ENCODE peak calls at places on chromosome 17, in four cellular contexts. G is fibroblast of lung, T is left lung, X is ovary. M is an unnamed sample. For H3K36me3 and H3K27me3, the result is how much of the 10 kb centered on the place peaks cover.

GRCh38 chr17:41486809-41487530 is 2.7 kb downstream of the KRT36 start:
- DNase-seq in X (no peak), T (peak), G (no peak), M (peak)

GRCh38 chr17:8005951-8006730 is 3.7 kb downstream of the GUCY2D start:
- DNase-seq in G (no peak), X (no peak), T (no peak), M (no peak)

GRCh38 chr17:63450551-63450950 is 4.4 kb upstream of the CYB561 start:
- DNase-seq in X (no peak), G (no peak), T (no peak), M (no peak)

GRCh38 chr17:2959371-2960130 is 103.9 kb downstream of the OR1D5 start:
- DNase-seq in T (no peak), G (no peak), X (no peak), M (no peak)

GRCh38 chr17:28661635-28662526 is at the start of the genes SDF2 and SUPT6H:
- DNase-seq in T (peak), X (peak), G (peak), M (peak)

GRCh38 chr17:82786427-82786826 is 34.6 kb downstream of the TBCD start:
- DNase-seq in T (no peak), X (no peak), G (no peak), M (no peak)

GRCh38 chr17:59141860-59142259 is 13.1 kb downstream of the SKA2 start:
- DNase-seq in X (no peak), G (no peak), T (no peak), M (no peak)

GRCh38 chr17:40485851-40486512 is 15.4 kb downstream of the TNS4 start:
- DNase-seq in T (no peak), G (peak), X (peak), M (no peak)

GRCh38 chr17:77281904-77282367 is 141.2 kb downstream of the SEC14L1 start:
- DNase-seq in G (peak), X (no peak), T (no peak), M (no peak)

GRCh38 chr17:37743612-37743874 is 1.3 kb downstream of the HNF1B start:
- DNase-seq in T (no peak), X (no peak), G (no peak), M (no peak)

GRCh38 chr17:67488161-67488560 is 111.1 kb downstream of the PITPNC1 start:
- DNase-seq in G (no peak), T (no peak), X (no peak), M (no peak)

GRCh38 chr17:56676807-56677206 is 83.3 kb downstream of the NOG start:
- DNase-seq in T (no peak), G (no peak), X (no peak), M (no peak)

GRCh38 chr17:8048236-8048635 is 9.4 kb downstream of the ALOX15B start:
- DNase-seq in G (no peak), X (no peak), T (no peak), M (no peak)

GRCh38 chr17:29241015-29241963 is 5.4 kb upstream of the CRYBA1 start:
- DNase-seq in X (no peak), T (peak), G (peak), M (no peak)

GRCh38 chr17:33113281-33114010 is 121.8 kb downstream of the SPACA3 start:
- DNase-seq in T (no peak), G (peak), X (no peak), M (no peak)

GRCh38 chr17:4950075-4950756 is 703 bp upstream of the ENO3 start:
- DNase-seq in G (no peak), T (peak), X (peak), M (no peak)

GRCh38 chr17:58112970-58113631 is 29.9 kb downstream of the DYNLL2 start:
- DNase-seq in T (peak), X (peak), G (peak), M (peak)

GRCh38 chr17:35555695-35556094 is 4.9 kb downstream of the SLFN14 start:
- DNase-seq in G (no peak), X (no peak), T (no peak), M (no peak)

GRCh38 chr17:44217738-44218343 is 1.6 kb downstream of the UBTF start:
- DNase-seq in G (no peak), X (no peak), T (no peak), M (no peak)

DNA sequence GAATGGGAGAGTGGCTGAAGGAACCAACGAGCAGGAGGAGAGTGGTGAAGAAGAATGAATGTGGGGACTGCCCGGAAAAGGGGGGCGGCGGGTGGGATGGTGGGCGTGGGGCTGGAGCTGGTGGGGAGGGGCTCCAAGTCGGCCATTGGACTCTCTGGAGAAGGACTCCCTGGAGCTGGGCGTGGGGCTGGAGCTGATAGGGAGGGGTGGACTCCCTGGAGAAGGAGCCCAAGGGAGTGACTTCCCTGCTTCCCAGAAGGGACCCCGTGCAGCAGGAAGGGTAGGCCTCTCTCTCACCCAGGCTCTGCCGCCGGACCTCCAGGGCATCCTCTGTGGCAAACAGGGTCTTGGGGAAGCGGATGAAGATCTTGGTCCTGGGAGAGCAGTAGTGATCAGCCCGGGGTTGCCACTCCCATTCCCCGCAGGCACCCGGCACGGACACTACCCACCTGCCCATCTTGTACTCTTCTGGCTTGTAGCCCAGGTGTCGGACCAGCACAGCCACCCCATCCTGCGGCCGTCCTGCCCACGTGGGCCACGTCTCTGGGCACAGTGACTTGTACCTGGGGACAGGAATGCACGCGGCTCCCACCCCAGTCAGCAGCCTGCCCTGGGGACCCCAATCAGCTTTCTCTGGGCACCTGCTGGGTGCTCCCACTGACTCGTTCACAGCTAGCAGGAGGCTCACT is 14.9 kb upstream of the CRK start:
- DNase-seq in G (no peak), T (no peak), X (no peak), M (no peak)
- TF ChIP-seq CTCF in G (no peak), T (no peak), X (no peak), M (no peak)

DNA sequence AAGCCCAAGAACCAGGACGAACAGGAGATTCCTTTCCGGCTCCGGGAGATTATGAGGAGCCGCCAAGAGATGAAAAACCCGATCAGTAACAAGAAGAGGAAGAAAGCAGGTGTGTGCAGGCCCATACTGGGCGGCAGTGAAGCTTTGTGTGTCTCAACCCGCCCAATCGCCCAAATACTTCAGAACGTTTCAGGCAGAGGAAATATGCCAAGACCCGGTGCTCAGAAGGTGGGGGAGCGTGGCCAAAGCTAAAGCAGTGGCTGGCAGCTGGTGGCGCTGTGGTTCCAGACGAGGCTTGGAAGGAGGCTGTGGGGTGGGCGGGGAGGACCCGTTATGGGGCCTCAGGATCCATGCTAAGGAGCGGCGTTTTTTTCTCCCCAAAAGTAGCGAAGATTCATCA is 1.2 kb downstream of the CCDC137 start:
- DNase-seq in G (no peak), X (no peak), T (no peak), M (no peak)
- H3K36me3 ChIP-seq in G (under half), X (under half), T (half or more), M (under half)

DNA sequence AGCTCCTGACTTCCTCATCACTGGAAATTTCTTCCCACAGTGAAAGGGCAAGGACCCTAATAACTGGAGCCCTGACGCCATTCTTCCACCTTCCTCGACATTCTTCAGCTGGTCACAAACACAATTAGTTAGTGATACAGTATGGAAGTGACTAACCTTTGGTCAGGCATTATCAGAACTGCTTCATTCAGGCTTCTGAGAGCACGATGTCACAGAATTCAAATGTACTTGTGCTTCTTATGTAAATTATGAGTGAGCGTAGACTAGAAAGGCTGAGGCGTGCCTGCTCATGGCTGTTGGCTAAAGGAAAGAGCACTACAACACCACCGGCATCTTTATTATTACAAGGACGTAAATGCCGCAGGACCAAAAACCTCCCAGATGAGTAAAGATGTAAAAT is 303.0 kb upstream of the AXIN2 start:
- DNase-seq in T (no peak), X (no peak), G (no peak), M (no peak)
- H3K27me3 ChIP-seq in T (under half), X (under half), G (under half), M (under half)

GRCh38 chr17:72602517-72603345 is 481.9 kb downstream of the SOX9 start:
- DNase-seq in G (peak), T (no peak), X (no peak), M (no peak)
- TF ChIP-seq CTCF in G (no peak), T (no peak), X (no peak), M (no peak)

GRCh38 chr17:76046064-76046463 is 19.0 kb upstream of the EVPL start:
- DNase-seq in X (no peak), G (no peak), T (no peak), M (no peak)
- H3K36me3 ChIP-seq in X (under half), G (under half), T (half or more), M (under half)

DNA sequence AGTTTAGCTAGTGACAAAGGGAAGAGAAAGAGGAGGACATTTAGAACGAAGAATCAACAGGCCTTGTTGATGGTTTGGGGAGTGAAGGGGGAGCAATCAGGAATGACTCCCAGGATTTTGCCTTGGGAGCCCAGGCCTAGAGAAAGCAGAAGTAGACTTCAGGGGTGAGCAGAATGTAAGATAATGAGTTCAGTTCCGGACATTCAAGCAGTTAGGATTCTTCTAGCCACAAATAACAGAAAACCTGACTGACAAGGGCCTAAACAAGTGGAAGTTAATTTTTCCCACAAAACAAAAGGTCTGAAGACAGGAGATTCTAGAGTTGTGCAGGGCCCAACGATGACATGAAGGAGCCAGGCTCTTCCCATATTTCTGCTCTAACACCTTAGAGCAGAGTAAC is 45.9 kb downstream of the SKAP1 start:
- DNase-seq in G (no peak), X (no peak), T (no peak), M (no peak)
- H3K27me3 ChIP-seq in G (under half), X (under half), T (half or more), M (under half)

GRCh38 chr17:27318228-27318627 is 24.3 kb downstream of the WSB1 start:
- DNase-seq in X (no peak), G (no peak), T (no peak), M (no peak)

GRCh38 chr17:27319536-27320221 is 25.8 kb downstream of the WSB1 start:
- DNase-seq in G (peak), T (peak), X (peak), M (no peak)

GRCh38 chr17:27315796-27316465 is 22.0 kb downstream of the WSB1 start:
- DNase-seq in T (no peak), X (no peak), G (no peak), M (no peak)

GRCh38 chr17:27318633-27319032 is 24.7 kb downstream of the WSB1 start:
- DNase-seq in X (no peak), T (no peak), G (no peak), M (no peak)

DNA sequence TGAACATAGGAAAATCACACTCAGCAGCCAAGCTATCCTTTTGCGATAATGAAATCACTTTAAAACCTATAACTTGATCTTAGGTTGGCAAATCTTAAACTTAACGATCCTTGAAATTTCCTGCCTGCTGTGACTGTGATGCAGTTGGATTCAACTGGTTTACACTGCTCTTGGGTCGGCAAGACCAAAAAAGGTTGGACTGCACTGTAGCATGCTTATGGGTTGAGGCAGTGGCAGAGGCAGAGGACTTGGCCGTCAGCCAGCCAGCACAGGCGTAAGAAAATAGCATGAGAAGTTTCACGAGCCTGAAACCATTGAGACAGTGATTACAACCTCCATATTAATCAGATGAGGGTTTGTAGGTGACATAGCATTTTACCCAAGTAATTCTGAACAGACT is 21.4 kb downstream of the WSB1 start:
- DNase-seq in G (peak), X (peak), T (peak), M (no peak)
- TF ChIP-seq CTCF in G (no peak), X (no peak), T (no peak), M (no peak)

DNA sequence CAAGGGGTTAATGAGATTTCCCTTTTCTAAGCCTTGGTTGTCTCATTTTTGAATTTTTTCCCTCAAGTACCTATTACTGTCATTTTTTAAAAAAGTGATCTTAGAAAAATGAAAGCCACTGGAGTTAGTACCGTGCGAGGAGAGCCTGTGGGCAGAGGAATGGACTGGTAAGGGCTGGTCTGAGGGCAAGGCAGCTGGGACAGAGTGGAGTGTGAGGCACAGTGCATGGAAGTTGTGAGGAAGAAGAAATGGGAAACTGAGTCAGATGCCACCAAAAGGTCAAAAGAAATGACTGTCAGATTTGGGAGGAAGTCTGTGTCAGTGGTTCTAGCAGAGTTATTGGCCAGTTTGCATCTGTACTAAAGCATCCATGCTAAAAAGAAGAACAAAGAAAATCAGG is 8.2 kb downstream of the RASD1 start:
- DNase-seq in T (no peak), X (no peak), G (no peak), M (no peak)
- H3K36me3 ChIP-seq in T (half or more), X (under half), G (under half), M (under half)

GRCh38 chr17:48213797-48214196 is 106.2 kb downstream of the SNX11 start:
- DNase-seq in G (no peak), T (no peak), X (no peak), M (no peak)

GRCh38 chr17:48215583-48216139 is 108.1 kb downstream of the SNX11 start:
- DNase-seq in X (no peak), T (no peak), G (peak), M (no peak)

GRCh38 chr17:48223945-48224344 is 116.4 kb downstream of the SNX11 start:
- DNase-seq in T (no peak), X (no peak), G (no peak), M (no peak)

GRCh38 chr17:48219605-48220004 is 112.0 kb downstream of the SNX11 start:
- DNase-seq in X (no peak), G (no peak), T (no peak), M (no peak)
- H3K27me3 ChIP-seq in X (under half), G (under half), T (under half), M (under half)

DNA sequence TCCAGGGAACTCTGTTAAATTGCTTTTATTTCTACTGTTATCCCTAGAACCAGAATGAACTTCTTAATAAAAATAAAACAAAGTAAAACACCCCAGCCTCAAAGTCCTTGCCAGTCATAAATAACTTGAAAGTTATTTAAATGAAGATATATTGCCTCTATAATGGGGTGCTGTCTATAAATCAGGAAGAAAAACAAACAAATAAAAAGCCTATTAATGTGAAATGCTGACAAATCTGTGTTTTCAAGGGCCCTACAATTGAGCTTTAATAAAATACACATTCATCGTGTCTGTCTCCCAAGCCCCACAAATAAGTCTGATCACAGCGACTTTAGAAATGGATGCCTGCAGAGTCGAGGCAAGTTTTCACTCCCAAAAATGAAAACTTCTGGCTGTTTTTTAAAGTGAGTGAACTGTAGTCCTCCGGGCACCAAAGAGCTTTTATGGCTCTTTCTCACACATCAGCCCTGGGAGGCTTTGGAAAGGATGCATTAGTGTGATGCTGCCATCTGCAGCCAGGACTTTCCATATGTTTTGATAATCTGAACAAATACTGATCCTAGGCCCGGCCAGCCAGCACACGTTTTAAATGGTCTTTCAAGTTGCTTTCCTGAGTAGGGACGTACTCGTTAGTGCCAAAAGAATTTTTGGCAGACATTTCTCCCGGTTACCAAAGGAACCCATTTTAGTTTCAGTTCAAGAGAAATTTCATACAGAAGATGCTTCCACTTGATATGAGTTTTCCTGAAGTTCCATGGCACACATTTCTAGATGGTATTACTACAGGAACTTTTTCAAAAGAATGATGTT is 16.3 kb downstream of the NACA2 start:
- DNase-seq in T (no peak), X (no peak), G (peak), M (no peak)
- TF ChIP-seq CTCF in T (no peak), X (no peak), G (peak), M (no peak)

M was measured in GM06990.